ENCODE peak calls at places on chromosomes 12 and 14, in four cellular contexts. W is RWPE2; U is Panc1; P is stimulated activated CD8-positive, alpha-beta memory T cell treated with anti-CD3 and anti-CD28 coated beads, Interleukin-15, amount 100 ng/mL, for 24 hours. R is an unnamed sample.

GRCh38 chr14:91317381-91318313 is 73.1 kb upstream of the GPR68 start:
- DNase-seq in W (no peak), P (peak; percentile 47), U (no peak), R (peak; percentile 38)

GRCh38 chr14:41749425-41749824 is 142.7 kb downstream of the LRFN5 start:
- DNase-seq in W (no peak), P (no peak), U (no peak), R (no peak)

GRCh38 chr12:75862692-75863471 is 168.7 kb downstream of the PHLDA1 start:
- DNase-seq in W (no peak), P (no peak), U (peak; percentile 91), R (no peak)

GRCh38 chr12:122855985-122856831 is 21.0 kb downstream of the HIP1R start:
- DNase-seq in W (no peak), U (no peak), P (no peak), R (no peak)

GRCh38 chr12:19910681-19911080 is 457.7 kb upstream of the PDE3A start:
- DNase-seq in U (no peak), P (no peak), W (no peak), R (no peak)

GRCh38 chr12:80400591-80400991 is 43.4 kb upstream of the PTPRQ start:
- DNase-seq in U (no peak), W (peak; percentile 39), P (no peak), R (no peak)

GRCh38 chr14:96986701-96987474 is 189.7 kb downstream of the VRK1 start:
- DNase-seq in U (no peak), P (no peak), W (no peak), R (no peak)

GRCh38 chr12:47317182-47317915 is 237.6 kb upstream of the AMIGO2 start:
- DNase-seq in U (no peak), W (no peak), P (no peak), R (peak; percentile 29)

GRCh38 chr12:123905319-123905925 is 67.2 kb downstream of the CCDC92 start:
- DNase-seq in U (peak; percentile 50), P (peak; percentile 28), W (peak; percentile 15), R (peak; percentile 73)

GRCh38 chr14:93964281-93964680 is 12.1 kb downstream of the ASB2 start:
- DNase-seq in U (no peak), P (no peak), W (no peak), R (no peak)

GRCh38 chr14:22477569-22478194 is 111.3 kb downstream of the DAD1 start:
- DNase-seq in W (no peak), P (no peak), U (no peak), R (no peak)

GRCh38 chr14:21414137-21414631 is 30.4 kb upstream of the SUPT16H start:
- DNase-seq in P (no peak), U (no peak), W (no peak), R (peak; percentile 52)

GRCh38 chr12:71947645-71948105 is 9.0 kb downstream of the TPH2 start:
- DNase-seq in P (no peak), U (no peak), W (no peak), R (no peak)

GRCh38 chr14:94227029-94227428 is 52.9 kb downstream of the PPP4R4 start:
- DNase-seq in P (no peak), U (no peak), W (no peak), R (no peak)

GRCh38 chr14:71238835-71239234 is 331.6 kb downstream of the PCNX1 start:
- DNase-seq in U (no peak), P (no peak), W (no peak), R (no peak)

GRCh38 chr14:92637228-92637627 is 111.2 kb downstream of the LGMN start:
- DNase-seq in U (no peak), P (no peak), W (no peak), R (no peak)

GRCh38 chr14:64510825-64511679 is 6.5 kb downstream of the ZBTB1 start:
- DNase-seq in P (no peak), U (peak; percentile 54), W (no peak), R (peak; percentile 31)

GRCh38 chr14:94945615-94946014 is 175.7 kb upstream of the GSC start:
- DNase-seq in P (no peak), U (no peak), W (no peak), R (no peak)

GRCh38 chr12:67648306-67649164 is at the start of gene DYRK2:
- DNase-seq in P (peak; percentile 44), U (no peak), W (peak; percentile 76), R (peak; percentile 86)

R was measured in GM10248.